ENCODE peak calls at places on chromosomes 13 and 19, in six cellular contexts. One of them, this sample, is unnamed. For H3K9me3, the result is how much of the 10 kb centered on the place peaks cover.

GRCh38 chr19:46617566-46618079 is 7.3 kb downstream of the PTGIR start:
- DNase-seq in HAP-1: no peak
- DNase-seq in heart right ventricle: no peak
- DNase-seq in cardiac muscle cell: no peak
- DNase-seq in breast epithelium: no peak
- DNase-seq in thoracic aorta: no peak
- DNase-seq in this sample: no peak

GRCh38 chr13:50129923-50130685 is 114.9 kb downstream of the KCNRG start:
- DNase-seq in HAP-1: no peak
- DNase-seq in heart right ventricle: peak
- DNase-seq in cardiac muscle cell: peak
- DNase-seq in breast epithelium: no peak
- DNase-seq in thoracic aorta: no peak
- DNase-seq in this sample: peak

GRCh38 chr19:681029-681626 is 4.9 kb downstream of the FSTL3 start:
- DNase-seq in HAP-1: peak
- DNase-seq in heart right ventricle: peak
- DNase-seq in cardiac muscle cell: no peak
- DNase-seq in breast epithelium: no peak
- DNase-seq in thoracic aorta: no peak
- DNase-seq in this sample: peak

GRCh38 chr19:40503300-40503699 is 36.5 kb downstream of the SPTBN4 start:
- DNase-seq in HAP-1: no peak
- DNase-seq in heart right ventricle: no peak
- DNase-seq in cardiac muscle cell: no peak
- DNase-seq in breast epithelium: no peak
- DNase-seq in thoracic aorta: no peak
- DNase-seq in this sample: no peak

GRCh38 chr13:42330991-42331390 is 59.0 kb downstream of the AKAP11 start:
- DNase-seq in HAP-1: no peak
- DNase-seq in heart right ventricle: no peak
- DNase-seq in cardiac muscle cell: no peak
- DNase-seq in breast epithelium: no peak
- DNase-seq in thoracic aorta: no peak
- DNase-seq in this sample: no peak

GRCh38 chr19:4379383-4380253 is 20.7 kb downstream of the SH3GL1 start:
- DNase-seq in HAP-1: no peak
- DNase-seq in heart right ventricle: no peak
- DNase-seq in cardiac muscle cell: no peak
- DNase-seq in breast epithelium: peak
- DNase-seq in thoracic aorta: no peak
- DNase-seq in this sample: no peak

GRCh38 chr13:40345654-40346372 is 320.6 kb downstream of the FOXO1 start:
- DNase-seq in HAP-1: no peak
- DNase-seq in heart right ventricle: no peak
- DNase-seq in cardiac muscle cell: no peak
- DNase-seq in breast epithelium: no peak
- DNase-seq in thoracic aorta: no peak
- DNase-seq in this sample: no peak

GRCh38 chr13:43263047-43263446 is 239.7 kb downstream of the DNAJC15 start:
- DNase-seq in HAP-1: no peak
- DNase-seq in heart right ventricle: no peak
- DNase-seq in cardiac muscle cell: no peak
- DNase-seq in breast epithelium: no peak
- DNase-seq in thoracic aorta: no peak
- DNase-seq in this sample: no peak

GRCh38 chr13:91111476-91112190 is 235.9 kb upstream of the MIR17HG start:
- DNase-seq in HAP-1: no peak
- DNase-seq in heart right ventricle: no peak
- DNase-seq in cardiac muscle cell: no peak
- DNase-seq in breast epithelium: no peak
- DNase-seq in thoracic aorta: no peak
- DNase-seq in this sample: no peak

GRCh38 chr19:5001547-5002131 is 32.7 kb downstream of the KDM4B start:
- DNase-seq in HAP-1: peak
- DNase-seq in heart right ventricle: no peak
- DNase-seq in cardiac muscle cell: no peak
- DNase-seq in breast epithelium: no peak
- DNase-seq in thoracic aorta: no peak
- DNase-seq in this sample: no peak

GRCh38 chr13:79404985-79405384 is 1.1 kb downstream of the RBM26 start:
- DNase-seq in HAP-1: no peak
- DNase-seq in heart right ventricle: no peak
- DNase-seq in cardiac muscle cell: no peak
- DNase-seq in breast epithelium: no peak
- DNase-seq in thoracic aorta: no peak
- DNase-seq in this sample: no peak

GRCh38 chr13:114135731-114136171 is 3.3 kb upstream of the RASA3 start:
- DNase-seq in HAP-1: no peak
- DNase-seq in heart right ventricle: no peak
- DNase-seq in cardiac muscle cell: no peak
- DNase-seq in breast epithelium: no peak
- DNase-seq in thoracic aorta: no peak
- DNase-seq in this sample: no peak

GRCh38 chr19:50736338-50736737 is 13.2 kb downstream of the CLEC11A start:
- DNase-seq in HAP-1: no peak
- DNase-seq in heart right ventricle: no peak
- DNase-seq in cardiac muscle cell: no peak
- DNase-seq in breast epithelium: no peak
- DNase-seq in thoracic aorta: no peak
- DNase-seq in this sample: no peak

GRCh38 chr19:48218964-48219363 is 36.7 kb downstream of the CARD8 start:
- DNase-seq in HAP-1: no peak
- DNase-seq in heart right ventricle: no peak
- DNase-seq in cardiac muscle cell: no peak
- DNase-seq in breast epithelium: no peak
- DNase-seq in thoracic aorta: no peak
- DNase-seq in this sample: no peak

GRCh38 chr19:48283908-48284307 is 14.0 kb downstream of the ZNF114 start:
- DNase-seq in HAP-1: no peak
- DNase-seq in heart right ventricle: no peak
- DNase-seq in cardiac muscle cell: no peak
- DNase-seq in breast epithelium: no peak
- DNase-seq in thoracic aorta: no peak
- DNase-seq in this sample: no peak

GRCh38 chr13:23510544-23510916 is 59.7 kb upstream of the TNFRSF19 start:
- DNase-seq in HAP-1: no peak
- DNase-seq in heart right ventricle: no peak
- DNase-seq in cardiac muscle cell: no peak
- DNase-seq in breast epithelium: no peak
- DNase-seq in thoracic aorta: no peak
- DNase-seq in this sample: no peak

GRCh38 chr19:28889941-28890645 is 322.9 kb downstream of the UQCRFS1 start:
- DNase-seq in HAP-1: no peak
- DNase-seq in heart right ventricle: no peak
- DNase-seq in cardiac muscle cell: no peak
- DNase-seq in breast epithelium: no peak
- DNase-seq in thoracic aorta: no peak
- DNase-seq in this sample: no peak

GRCh38 chr19:45478454-45479238 is 10.8 kb downstream of the FOSB start:
- DNase-seq in HAP-1: peak
- DNase-seq in heart right ventricle: peak
- DNase-seq in cardiac muscle cell: peak
- DNase-seq in breast epithelium: peak
- DNase-seq in thoracic aorta: peak
- DNase-seq in this sample: peak

GRCh38 chr13:45336025-45336800 is 4.8 kb downstream of the TPT1 start:
- DNase-seq in HAP-1: no peak
- DNase-seq in heart right ventricle: no peak
- DNase-seq in cardiac muscle cell: no peak
- DNase-seq in breast epithelium: no peak
- DNase-seq in thoracic aorta: no peak
- DNase-seq in this sample: no peak

GRCh38 chr19:53957448-53958167 is 5.1 kb upstream of the CACNG8 start:
- DNase-seq in HAP-1: no peak
- DNase-seq in heart right ventricle: no peak
- DNase-seq in cardiac muscle cell: no peak
- DNase-seq in breast epithelium: no peak
- DNase-seq in thoracic aorta: no peak
- DNase-seq in this sample: no peak

GRCh38 chr13:74444161-74444571 is 310.0 kb upstream of the KLF12 start:
- DNase-seq in HAP-1: peak
- DNase-seq in heart right ventricle: no peak
- DNase-seq in cardiac muscle cell: no peak
- DNase-seq in breast epithelium: no peak
- DNase-seq in thoracic aorta: no peak
- DNase-seq in this sample: no peak

GRCh38 chr19:4523306-4524110 is 5.2 kb upstream of the PLIN4 start:
- DNase-seq in HAP-1: peak
- DNase-seq in heart right ventricle: peak
- DNase-seq in cardiac muscle cell: peak
- DNase-seq in breast epithelium: no peak
- DNase-seq in thoracic aorta: no peak
- DNase-seq in this sample: no peak

GRCh38 chr13:31310356-31310755 is 110.6 kb downstream of the B3GLCT start:
- DNase-seq in HAP-1: no peak
- DNase-seq in heart right ventricle: no peak
- DNase-seq in cardiac muscle cell: no peak
- DNase-seq in breast epithelium: no peak
- DNase-seq in thoracic aorta: no peak
- DNase-seq in this sample: no peak
- H3K9me3 ChIP-seq in HAP-1: under half
- H3K9me3 ChIP-seq in heart right ventricle: under half
- H3K9me3 ChIP-seq in cardiac muscle cell: under half
- H3K9me3 ChIP-seq in breast epithelium: under half
- H3K9me3 ChIP-seq in thoracic aorta: under half
- H3K9me3 ChIP-seq in this sample: under half

GRCh38 chr13:98890920-98891319 is 86.9 kb downstream of the DOCK9 start:
- DNase-seq in HAP-1: no peak
- DNase-seq in heart right ventricle: no peak
- DNase-seq in cardiac muscle cell: no peak
- DNase-seq in breast epithelium: no peak
- DNase-seq in thoracic aorta: no peak
- DNase-seq in this sample: no peak

GRCh38 chr13:98892077-98892476 is 85.8 kb downstream of the DOCK9 start:
- DNase-seq in HAP-1: no peak
- DNase-seq in heart right ventricle: no peak
- DNase-seq in cardiac muscle cell: no peak
- DNase-seq in breast epithelium: no peak
- DNase-seq in thoracic aorta: no peak
- DNase-seq in this sample: no peak

GRCh38 chr13:98892821-98893220 is 85.0 kb downstream of the DOCK9 start:
- DNase-seq in HAP-1: no peak
- DNase-seq in heart right ventricle: no peak
- DNase-seq in cardiac muscle cell: no peak
- DNase-seq in breast epithelium: no peak
- DNase-seq in thoracic aorta: no peak
- DNase-seq in this sample: no peak

GRCh38 chr13:98896083-98896867 is 81.6 kb downstream of the DOCK9 start:
- DNase-seq in HAP-1: no peak
- DNase-seq in heart right ventricle: no peak
- DNase-seq in cardiac muscle cell: no peak
- DNase-seq in breast epithelium: no peak
- DNase-seq in thoracic aorta: no peak
- DNase-seq in this sample: no peak

GRCh38 chr13:98893361-98893760 is 84.5 kb downstream of the DOCK9 start:
- DNase-seq in HAP-1: no peak
- DNase-seq in heart right ventricle: no peak
- DNase-seq in cardiac muscle cell: no peak
- DNase-seq in breast epithelium: no peak
- DNase-seq in thoracic aorta: no peak
- DNase-seq in this sample: no peak
- H3K9me3 ChIP-seq in HAP-1: under half
- H3K9me3 ChIP-seq in heart right ventricle: under half
- H3K9me3 ChIP-seq in cardiac muscle cell: under half
- H3K9me3 ChIP-seq in breast epithelium: under half
- H3K9me3 ChIP-seq in thoracic aorta: under half
- H3K9me3 ChIP-seq in this sample: under half

GRCh38 chr19:55907746-55908145 is 24.4 kb downstream of the NLRP13 start:
- DNase-seq in HAP-1: no peak
- DNase-seq in heart right ventricle: no peak
- DNase-seq in cardiac muscle cell: no peak
- DNase-seq in breast epithelium: no peak
- DNase-seq in thoracic aorta: no peak
- DNase-seq in this sample: no peak

GRCh38 chr19:55901369-55902079 is 30.6 kb downstream of the NLRP13 start:
- DNase-seq in HAP-1: no peak
- DNase-seq in heart right ventricle: no peak
- DNase-seq in cardiac muscle cell: no peak
- DNase-seq in breast epithelium: no peak
- DNase-seq in thoracic aorta: no peak
- DNase-seq in this sample: no peak

GRCh38 chr19:55898911-55899310 is 33.2 kb downstream of the NLRP13 start:
- DNase-seq in HAP-1: no peak
- DNase-seq in heart right ventricle: no peak
- DNase-seq in cardiac muscle cell: no peak
- DNase-seq in breast epithelium: no peak
- DNase-seq in thoracic aorta: no peak
- DNase-seq in this sample: no peak

GRCh38 chr19:55907286-55907685 is 24.9 kb downstream of the NLRP13 start:
- DNase-seq in HAP-1: no peak
- DNase-seq in heart right ventricle: no peak
- DNase-seq in cardiac muscle cell: no peak
- DNase-seq in breast epithelium: no peak
- DNase-seq in thoracic aorta: no peak
- DNase-seq in this sample: no peak

GRCh38 chr19:55902080-55902751 is 29.9 kb downstream of the NLRP13 start:
- DNase-seq in HAP-1: no peak
- DNase-seq in heart right ventricle: no peak
- DNase-seq in cardiac muscle cell: no peak
- DNase-seq in breast epithelium: no peak
- DNase-seq in thoracic aorta: no peak
- DNase-seq in this sample: no peak
- H3K9me3 ChIP-seq in HAP-1: under half
- H3K9me3 ChIP-seq in heart right ventricle: under half
- H3K9me3 ChIP-seq in cardiac muscle cell: under half
- H3K9me3 ChIP-seq in breast epithelium: under half
- H3K9me3 ChIP-seq in thoracic aorta: under half
- H3K9me3 ChIP-seq in this sample: under half

GRCh38 chr19:15613338-15613737 is 1.7 kb upstream of the CYP4F8 start:
- DNase-seq in HAP-1: no peak
- DNase-seq in heart right ventricle: no peak
- DNase-seq in cardiac muscle cell: no peak
- DNase-seq in breast epithelium: no peak
- DNase-seq in thoracic aorta: no peak
- DNase-seq in this sample: no peak

GRCh38 chr19:15614507-15615379 is at the start of gene CYP4F8:
- DNase-seq in HAP-1: no peak
- DNase-seq in heart right ventricle: no peak
- DNase-seq in cardiac muscle cell: no peak
- DNase-seq in breast epithelium: peak
- DNase-seq in thoracic aorta: no peak
- DNase-seq in this sample: no peak

GRCh38 chr19:15612342-15612741 is 2.7 kb upstream of the CYP4F8 start:
- DNase-seq in HAP-1: no peak
- DNase-seq in heart right ventricle: no peak
- DNase-seq in cardiac muscle cell: no peak
- DNase-seq in breast epithelium: peak
- DNase-seq in thoracic aorta: no peak
- DNase-seq in this sample: no peak

DNA sequence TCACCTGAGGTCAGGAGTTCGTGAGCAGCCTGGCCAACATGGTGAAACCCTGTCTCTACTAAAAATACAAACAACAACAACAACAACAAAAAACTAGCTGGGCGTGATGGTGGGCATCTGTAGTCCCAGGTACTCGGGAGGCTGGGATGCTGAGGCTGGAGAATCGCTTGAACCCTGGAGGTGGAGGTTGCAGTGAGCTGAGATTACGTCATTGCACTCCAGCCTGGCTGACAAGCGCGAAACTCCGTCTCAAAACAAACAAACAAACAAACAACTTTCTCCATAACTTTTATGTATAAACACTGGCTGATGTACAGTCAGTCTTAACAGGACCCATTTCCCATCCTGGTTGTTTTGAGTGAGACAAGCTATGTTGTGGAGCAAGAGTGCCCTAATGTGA is 5.8 kb upstream of the CYP4F8 start:
- DNase-seq in HAP-1: no peak
- DNase-seq in heart right ventricle: no peak
- DNase-seq in cardiac muscle cell: no peak
- DNase-seq in breast epithelium: no peak
- DNase-seq in thoracic aorta: no peak
- DNase-seq in this sample: no peak
- H3K9me3 ChIP-seq in HAP-1: under half
- H3K9me3 ChIP-seq in heart right ventricle: under half
- H3K9me3 ChIP-seq in cardiac muscle cell: under half
- H3K9me3 ChIP-seq in breast epithelium: under half
- H3K9me3 ChIP-seq in thoracic aorta: under half
- H3K9me3 ChIP-seq in this sample: under half